ENCODE peak calls at places on chromosomes 11 and 22, in nine cellular contexts. D, Q, L, H, W, U, Y, S and T are unnamed samples.

GRCh38 chr11:69718147-69718546 is 14.3 kb upstream of the FGF19 start:
- DNase-seq in D (peak; percentile 19), Q (no peak), L (no peak), H (no peak), W (no peak), U (no peak), Y (peak; percentile 42), S (no peak), T (peak; percentile 47)

GRCh38 chr11:64620286-64620962 is 29.4 kb downstream of the SLC22A12 start:
- DNase-seq in D (no peak), Q (peak; percentile 47), L (no peak), H (no peak), W (no peak), U (no peak), Y (no peak), S (no peak), T (no peak)

GRCh38 chr11:64624869-64625481 is 34.0 kb downstream of the SLC22A12 start:
- DNase-seq in D (no peak), Q (no peak), L (no peak), H (no peak), W (no peak), U (no peak), Y (no peak), S (no peak), T (no peak)

GRCh38 chr22:25881353-25881752 is 139.4 kb downstream of the MYO18B start:
- DNase-seq in D (no peak), Q (no peak), L (no peak), H (no peak), W (no peak), U (no peak), Y (no peak), S (no peak), T (no peak)

GRCh38 chr22:47032956-47033647 is 270.7 kb downstream of the TBC1D22A start:
- DNase-seq in D (peak; percentile 40), Q (no peak), L (no peak), H (peak; percentile 11), W (no peak), U (no peak), Y (no peak), S (peak; percentile 23), T (no peak)

GRCh38 chr11:75627879-75628668 is 40.8 kb downstream of the MAP6 start:
- DNase-seq in D (no peak), Q (no peak), L (no peak), H (no peak), W (no peak), U (no peak), Y (no peak), S (no peak), T (no peak)

GRCh38 chr22:17951315-17951714 is 73.0 kb downstream of the MICAL3 start:
- DNase-seq in D (no peak), Q (no peak), L (no peak), H (no peak), W (no peak), U (no peak), Y (no peak), S (no peak), T (no peak)

GRCh38 chr22:20591660-20592310 is 84.4 kb downstream of the MED15 start:
- DNase-seq in D (no peak), Q (no peak), L (no peak), H (peak; percentile 7), W (no peak), U (no peak), Y (no peak), S (peak; percentile 52), T (peak; percentile 65)

GRCh38 chr11:73236879-73237278 is 18.8 kb downstream of the P2RY2 start:
- DNase-seq in D (peak; percentile 44), Q (no peak), L (no peak), H (peak; percentile 50), W (no peak), U (no peak), Y (peak; percentile 22), S (peak; percentile 78), T (peak; percentile 65)

GRCh38 chr22:24938741-24939341 is 7.7 kb downstream of the LHFPL7 start:
- DNase-seq in D (peak; percentile 55), Q (no peak), L (peak; percentile 32), H (peak; percentile 50), W (no peak), U (no peak), Y (no peak), S (no peak), T (no peak)

GRCh38 chr22:28016781-28017557 is 97.9 kb upstream of the PITPNB start:
- DNase-seq in D (no peak), Q (no peak), L (no peak), H (no peak), W (peak; percentile 14), U (no peak), Y (no peak), S (peak; percentile 64), T (no peak)

GRCh38 chr11:72615329-72615728 is 58.9 kb downstream of the PDE2A start:
- DNase-seq in D (no peak), Q (no peak), L (no peak), H (no peak), W (no peak), U (no peak), Y (no peak), S (no peak), T (no peak)

GRCh38 chr11:64644348-64645242 is 53.6 kb downstream of the SLC22A12 start:
- DNase-seq in D (no peak), Q (no peak), L (no peak), H (no peak), W (no peak), U (no peak), Y (peak; percentile 20), S (no peak), T (no peak)

GRCh38 chr11:81772161-81772560 is 961.5 kb downstream of the FAM181B start:
- DNase-seq in D (no peak), Q (no peak), L (no peak), H (peak; percentile 4), W (no peak), U (no peak), Y (no peak), S (no peak), T (no peak)

GRCh38 chr11:70220920-70221319 is 17.8 kb downstream of the FADD start:
- DNase-seq in D (no peak), Q (no peak), L (no peak), H (no peak), W (no peak), U (no peak), Y (no peak), S (no peak), T (no peak)

GRCh38 chr11:70170596-70171210 is 32.4 kb upstream of the FADD start:
- DNase-seq in D (no peak), Q (no peak), L (no peak), H (no peak), W (no peak), U (no peak), Y (no peak), S (no peak), T (no peak)

GRCh38 chr11:17719028-17719939 is at the start of gene MYOD1:
- DNase-seq in D (no peak), Q (no peak), L (no peak), H (no peak), W (no peak), U (no peak), Y (no peak), S (no peak), T (no peak)

GRCh38 chr22:22098457-22099193 is 116.0 kb upstream of the TOP3B start:
- DNase-seq in D (no peak), Q (no peak), L (no peak), H (no peak), W (no peak), U (no peak), Y (no peak), S (no peak), T (no peak)

GRCh38 chr11:69801513-69802335 is 17.5 kb downstream of the FGF3 start:
- DNase-seq in D (no peak), Q (no peak), L (no peak), H (no peak), W (peak; percentile 46), U (no peak), Y (peak; percentile 29), S (no peak), T (no peak)

GRCh38 chr11:59222464-59223065 is 9.8 kb upstream of the MPEG1 start:
- DNase-seq in D (no peak), Q (no peak), L (no peak), H (no peak), W (no peak), U (no peak), Y (no peak), S (no peak), T (no peak)

GRCh38 chr11:48052183-48053040 is 72.1 kb downstream of the PTPRJ start:
- DNase-seq in D (peak; percentile 66), Q (no peak), L (no peak), H (peak; percentile 67), W (no peak), U (no peak), Y (no peak), S (no peak), T (peak; percentile 97)

GRCh38 chr11:45576461-45577215 is 88.8 kb downstream of the CHST1 start:
- DNase-seq in D (no peak), Q (no peak), L (no peak), H (no peak), W (no peak), U (no peak), Y (no peak), S (no peak), T (no peak)

GRCh38 chr11:117191680-117192400 is 7.3 kb upstream of the TAGLN start:
- DNase-seq in D (no peak), Q (no peak), L (no peak), H (no peak), W (no peak), U (no peak), Y (no peak), S (no peak), T (no peak)

GRCh38 chr11:128409476-128409875 is 177.9 kb downstream of the ETS1 start:
- DNase-seq in D (peak; percentile 37), Q (no peak), L (no peak), H (peak; percentile 98), W (no peak), U (no peak), Y (no peak), S (no peak), T (peak; percentile 14)

GRCh38 chr22:46107089-46107664 is 43.1 kb upstream of the PPARA start:
- DNase-seq in D (no peak), Q (peak; percentile 74), L (no peak), H (peak; percentile 30), W (no peak), U (no peak), Y (no peak), S (no peak), T (no peak)

GRCh38 chr22:49372530-49373288 is 455.0 kb downstream of the BRD1 start:
- DNase-seq in D (no peak), Q (no peak), L (no peak), H (no peak), W (peak; percentile 23), U (no peak), Y (no peak), S (peak; percentile 69), T (peak; percentile 5)

GRCh38 chr22:37419916-37420655 is 7.2 kb downstream of the ELFN2 start:
- DNase-seq in D (peak; percentile 23), Q (no peak), L (no peak), H (peak; percentile 32), W (no peak), U (no peak), Y (peak; percentile 46), S (no peak), T (peak; percentile 64)

GRCh38 chr11:126232683-126233082 is 21.1 kb downstream of the FAM118B start:
- DNase-seq in D (no peak), Q (no peak), L (no peak), H (no peak), W (no peak), U (no peak), Y (no peak), S (no peak), T (no peak)

GRCh38 chr11:93464938-93465337 is 78.3 kb downstream of the SMCO4 start:
- DNase-seq in D (no peak), Q (no peak), L (no peak), H (no peak), W (no peak), U (no peak), Y (no peak), S (no peak), T (no peak)

GRCh38 chr11:59857444-59858434 is 8.5 kb downstream of the TCN1 start:
- DNase-seq in D (peak; percentile 30), Q (no peak), L (no peak), H (peak; percentile 79), W (no peak), U (no peak), Y (no peak), S (no peak), T (peak; percentile 67)

GRCh38 chr22:43884600-43885318 is 7.1 kb downstream of the PNPLA5 start:
- DNase-seq in D (peak; percentile 44), Q (no peak), L (no peak), H (peak; percentile 21), W (peak; percentile 54), U (peak; percentile 15), Y (peak; percentile 59), S (peak; percentile 82), T (no peak)